ENCODE peak calls at places on chromosomes 13 and 19, in five cellular contexts. One of them, this sample, is unnamed.

GRCh38 chr13:85772379-85772778 is 26.8 kb downstream of the SLITRK6 start:
- DNase-seq in frontal cortex: no peak
- DNase-seq in progenitor cell of endocrine pancreas: no peak
- DNase-seq in iris pigment epithelial cell: peak; percentile 48
- DNase-seq in activated CD4-positive, alpha-beta T cell treated with anti-CD3 and anti-CD28 coated beads, Interleukin-2, amount 10 ng/mL, durations not matched to agents 7 days and 5 days: no peak
- DNase-seq in this sample: no peak

GRCh38 chr19:40133491-40133890 is 42.7 kb upstream of the ZNF780A start:
- DNase-seq in progenitor cell of endocrine pancreas: no peak
- DNase-seq in iris pigment epithelial cell: no peak
- DNase-seq in frontal cortex: no peak
- DNase-seq in activated CD4-positive, alpha-beta T cell treated with anti-CD3 and anti-CD28 coated beads, Interleukin-2, amount 10 ng/mL, durations not matched to agents 7 days and 5 days: no peak
- DNase-seq in this sample: no peak

GRCh38 chr19:5891938-5892771 is 11.4 kb downstream of the NDUFA11 start:
- DNase-seq in progenitor cell of endocrine pancreas: peak; percentile 47
- DNase-seq in iris pigment epithelial cell: peak; percentile 34
- DNase-seq in frontal cortex: peak; percentile 64
- DNase-seq in activated CD4-positive, alpha-beta T cell treated with anti-CD3 and anti-CD28 coated beads, Interleukin-2, amount 10 ng/mL, durations not matched to agents 7 days and 5 days: no peak
- DNase-seq in this sample: no peak

GRCh38 chr13:59012731-59013130 is 1151.0 kb downstream of the DIAPH3 start:
- DNase-seq in iris pigment epithelial cell: no peak
- DNase-seq in activated CD4-positive, alpha-beta T cell treated with anti-CD3 and anti-CD28 coated beads, Interleukin-2, amount 10 ng/mL, durations not matched to agents 7 days and 5 days: no peak
- DNase-seq in progenitor cell of endocrine pancreas: no peak
- DNase-seq in frontal cortex: no peak
- DNase-seq in this sample: no peak

GRCh38 chr19:11494634-11495285 is 10.9 kb downstream of the ZNF653 start:
- DNase-seq in iris pigment epithelial cell: no peak
- DNase-seq in activated CD4-positive, alpha-beta T cell treated with anti-CD3 and anti-CD28 coated beads, Interleukin-2, amount 10 ng/mL, durations not matched to agents 7 days and 5 days: no peak
- DNase-seq in frontal cortex: no peak
- DNase-seq in progenitor cell of endocrine pancreas: no peak
- DNase-seq in this sample: no peak

GRCh38 chr13:79519252-79519651 is 38.3 kb downstream of the NDFIP2 start:
- DNase-seq in progenitor cell of endocrine pancreas: no peak
- DNase-seq in iris pigment epithelial cell: peak; percentile 52
- DNase-seq in frontal cortex: no peak
- DNase-seq in activated CD4-positive, alpha-beta T cell treated with anti-CD3 and anti-CD28 coated beads, Interleukin-2, amount 10 ng/mL, durations not matched to agents 7 days and 5 days: no peak
- DNase-seq in this sample: no peak

GRCh38 chr19:52670046-52670445 is 31.9 kb upstream of the ZNF83 start:
- DNase-seq in frontal cortex: no peak
- DNase-seq in activated CD4-positive, alpha-beta T cell treated with anti-CD3 and anti-CD28 coated beads, Interleukin-2, amount 10 ng/mL, durations not matched to agents 7 days and 5 days: no peak
- DNase-seq in iris pigment epithelial cell: no peak
- DNase-seq in progenitor cell of endocrine pancreas: no peak
- DNase-seq in this sample: no peak

GRCh38 chr13:46386996-46387851 is at the start of gene RUBCNL:
- DNase-seq in frontal cortex: peak; percentile 42
- DNase-seq in activated CD4-positive, alpha-beta T cell treated with anti-CD3 and anti-CD28 coated beads, Interleukin-2, amount 10 ng/mL, durations not matched to agents 7 days and 5 days: peak; percentile 13
- DNase-seq in progenitor cell of endocrine pancreas: peak; percentile 24
- DNase-seq in iris pigment epithelial cell: no peak
- DNase-seq in this sample: no peak

GRCh38 chr19:17225051-17225450 is 975 bp upstream of the OCEL1 start:
- DNase-seq in frontal cortex: no peak
- DNase-seq in iris pigment epithelial cell: no peak
- DNase-seq in activated CD4-positive, alpha-beta T cell treated with anti-CD3 and anti-CD28 coated beads, Interleukin-2, amount 10 ng/mL, durations not matched to agents 7 days and 5 days: no peak
- DNase-seq in progenitor cell of endocrine pancreas: no peak
- DNase-seq in this sample: no peak

GRCh38 chr13:100980171-100980570 is 305.6 kb upstream of the TMTC4 start:
- DNase-seq in progenitor cell of endocrine pancreas: no peak
- DNase-seq in iris pigment epithelial cell: no peak
- DNase-seq in frontal cortex: no peak
- DNase-seq in activated CD4-positive, alpha-beta T cell treated with anti-CD3 and anti-CD28 coated beads, Interleukin-2, amount 10 ng/mL, durations not matched to agents 7 days and 5 days: no peak
- DNase-seq in this sample: no peak

GRCh38 chr19:57111329-57111644 is 8.5 kb upstream of the USP29 start:
- DNase-seq in frontal cortex: no peak
- DNase-seq in activated CD4-positive, alpha-beta T cell treated with anti-CD3 and anti-CD28 coated beads, Interleukin-2, amount 10 ng/mL, durations not matched to agents 7 days and 5 days: no peak
- DNase-seq in iris pigment epithelial cell: no peak
- DNase-seq in progenitor cell of endocrine pancreas: no peak
- DNase-seq in this sample: no peak

GRCh38 chr19:30095171-30095570 is 153.1 kb downstream of the URI1 start:
- DNase-seq in iris pigment epithelial cell: no peak
- DNase-seq in activated CD4-positive, alpha-beta T cell treated with anti-CD3 and anti-CD28 coated beads, Interleukin-2, amount 10 ng/mL, durations not matched to agents 7 days and 5 days: no peak
- DNase-seq in progenitor cell of endocrine pancreas: no peak
- DNase-seq in frontal cortex: no peak
- DNase-seq in this sample: no peak

GRCh38 chr19:28359819-28360414 is 853.0 kb downstream of the UQCRFS1 start:
- DNase-seq in progenitor cell of endocrine pancreas: no peak
- DNase-seq in iris pigment epithelial cell: no peak
- DNase-seq in frontal cortex: no peak
- DNase-seq in activated CD4-positive, alpha-beta T cell treated with anti-CD3 and anti-CD28 coated beads, Interleukin-2, amount 10 ng/mL, durations not matched to agents 7 days and 5 days: no peak
- DNase-seq in this sample: no peak

GRCh38 chr19:49069026-49069425 is 3.5 kb downstream of the KCNA7 start:
- DNase-seq in frontal cortex: no peak
- DNase-seq in progenitor cell of endocrine pancreas: no peak
- DNase-seq in activated CD4-positive, alpha-beta T cell treated with anti-CD3 and anti-CD28 coated beads, Interleukin-2, amount 10 ng/mL, durations not matched to agents 7 days and 5 days: no peak
- DNase-seq in iris pigment epithelial cell: no peak
- DNase-seq in this sample: no peak

GRCh38 chr19:55014714-55015113 is 23.4 kb downstream of the GP6 start:
- DNase-seq in iris pigment epithelial cell: no peak
- DNase-seq in activated CD4-positive, alpha-beta T cell treated with anti-CD3 and anti-CD28 coated beads, Interleukin-2, amount 10 ng/mL, durations not matched to agents 7 days and 5 days: peak; percentile 36
- DNase-seq in progenitor cell of endocrine pancreas: no peak
- DNase-seq in frontal cortex: no peak
- DNase-seq in this sample: no peak